ENCODE peak calls at places on chromosomes 11 and 22, in five cellular contexts. One of them, this sample, is unnamed.

GRCh38 chr11:116605543-116605942 is 167.2 kb downstream of the BUD13 start:
- DNase-seq in heart left ventricle: peak
- DNase-seq in tibial nerve: no peak
- DNase-seq in adrenal gland: peak
- DNase-seq in suprapubic skin: no peak
- DNase-seq in this sample: peak

GRCh38 chr22:19164425-19164824 is 14.1 kb downstream of the SLC25A1 start:
- DNase-seq in heart left ventricle: no peak
- DNase-seq in tibial nerve: no peak
- DNase-seq in adrenal gland: no peak
- DNase-seq in suprapubic skin: no peak
- DNase-seq in this sample: no peak

GRCh38 chr11:17498058-17498457 is 21.4 kb upstream of the ABCC8 start:
- DNase-seq in heart left ventricle: no peak
- DNase-seq in tibial nerve: no peak
- DNase-seq in adrenal gland: no peak
- DNase-seq in suprapubic skin: no peak
- DNase-seq in this sample: no peak

GRCh38 chr11:66408488-66409214 is 12.2 kb upstream of the NPAS4 start:
- DNase-seq in heart left ventricle: peak
- DNase-seq in tibial nerve: peak
- DNase-seq in adrenal gland: peak
- DNase-seq in suprapubic skin: peak
- DNase-seq in this sample: peak

GRCh38 chr11:72349616-72350218 is 84.6 kb downstream of the CLPB start:
- DNase-seq in heart left ventricle: peak
- DNase-seq in tibial nerve: no peak
- DNase-seq in adrenal gland: peak
- DNase-seq in suprapubic skin: no peak
- DNase-seq in this sample: no peak

GRCh38 chr11:20156280-20156875 is 3.9 kb downstream of the DBX1 start:
- DNase-seq in heart left ventricle: no peak
- DNase-seq in tibial nerve: no peak
- DNase-seq in adrenal gland: no peak
- DNase-seq in suprapubic skin: no peak
- DNase-seq in this sample: no peak

GRCh38 chr11:14578551-14578956 is 58.4 kb upstream of the PSMA1 start:
- DNase-seq in heart left ventricle: no peak
- DNase-seq in tibial nerve: no peak
- DNase-seq in adrenal gland: no peak
- DNase-seq in suprapubic skin: no peak
- DNase-seq in this sample: no peak

GRCh38 chr11:34339149-34340064 is 18.4 kb downstream of the ABTB2 start:
- DNase-seq in heart left ventricle: no peak
- DNase-seq in tibial nerve: no peak
- DNase-seq in adrenal gland: no peak
- DNase-seq in suprapubic skin: no peak
- DNase-seq in this sample: no peak

GRCh38 chr22:27605390-27605789 is 196.2 kb downstream of the MN1 start:
- DNase-seq in heart left ventricle: no peak
- DNase-seq in tibial nerve: no peak
- DNase-seq in adrenal gland: no peak
- DNase-seq in suprapubic skin: no peak
- DNase-seq in this sample: no peak

GRCh38 chr11:61297741-61298140 is 2.6 kb upstream of the VWCE start:
- DNase-seq in heart left ventricle: peak
- DNase-seq in tibial nerve: no peak
- DNase-seq in adrenal gland: peak
- DNase-seq in suprapubic skin: no peak
- DNase-seq in this sample: no peak

GRCh38 chr11:108645956-108646355 is 18.9 kb upstream of the DDX10 start:
- DNase-seq in heart left ventricle: no peak
- DNase-seq in tibial nerve: no peak
- DNase-seq in adrenal gland: no peak
- DNase-seq in suprapubic skin: no peak
- DNase-seq in this sample: no peak

GRCh38 chr11:108947654-108948570 is 283.0 kb downstream of the DDX10 start:
- DNase-seq in heart left ventricle: no peak
- DNase-seq in tibial nerve: no peak
- DNase-seq in adrenal gland: no peak
- DNase-seq in suprapubic skin: no peak
- DNase-seq in this sample: no peak

GRCh38 chr11:63536669-63537292 is at the start of gene PLAAT4:
- DNase-seq in heart left ventricle: peak
- DNase-seq in tibial nerve: no peak
- DNase-seq in adrenal gland: peak
- DNase-seq in suprapubic skin: no peak
- DNase-seq in this sample: peak

GRCh38 chr11:69923196-69923595 is 104.0 kb upstream of the FGF3 start:
- DNase-seq in heart left ventricle: peak
- DNase-seq in tibial nerve: no peak
- DNase-seq in adrenal gland: peak
- DNase-seq in suprapubic skin: peak
- DNase-seq in this sample: peak

GRCh38 chr22:23789121-23789520 is 2.4 kb downstream of the SMARCB1 start:
- DNase-seq in heart left ventricle: no peak
- DNase-seq in tibial nerve: no peak
- DNase-seq in adrenal gland: no peak
- DNase-seq in suprapubic skin: no peak
- DNase-seq in this sample: no peak

GRCh38 chr11:27497284-27497866 is 9.2 kb downstream of the LIN7C start:
- DNase-seq in heart left ventricle: no peak
- DNase-seq in tibial nerve: no peak
- DNase-seq in adrenal gland: no peak
- DNase-seq in suprapubic skin: no peak
- DNase-seq in this sample: no peak

GRCh38 chr11:11119917-11120316 is 233.1 kb downstream of the CSNK2A3 start:
- DNase-seq in heart left ventricle: no peak
- DNase-seq in tibial nerve: no peak
- DNase-seq in adrenal gland: no peak
- DNase-seq in suprapubic skin: no peak
- DNase-seq in this sample: no peak

GRCh38 chr11:17513853-17514252 is 30.4 kb downstream of the USH1C start:
- DNase-seq in heart left ventricle: no peak
- DNase-seq in tibial nerve: no peak
- DNase-seq in adrenal gland: peak
- DNase-seq in suprapubic skin: no peak
- DNase-seq in this sample: no peak

GRCh38 chr11:8239056-8239455 is 24.6 kb downstream of the LMO1 start:
- DNase-seq in heart left ventricle: no peak
- DNase-seq in tibial nerve: no peak
- DNase-seq in adrenal gland: no peak
- DNase-seq in suprapubic skin: no peak
- DNase-seq in this sample: no peak

GRCh38 chr11:86610559-86611341 is 61.7 kb downstream of the ME3 start:
- DNase-seq in heart left ventricle: peak
- DNase-seq in tibial nerve: no peak
- DNase-seq in adrenal gland: no peak
- DNase-seq in suprapubic skin: no peak
- DNase-seq in this sample: no peak

GRCh38 chr22:21567456-21568206 is at the start of gene UBE2L3:
- DNase-seq in heart left ventricle: peak
- DNase-seq in tibial nerve: peak
- DNase-seq in adrenal gland: peak
- DNase-seq in suprapubic skin: peak
- DNase-seq in this sample: peak
- TF ChIP-seq POLR2A in heart left ventricle: no peak
- TF ChIP-seq POLR2A in tibial nerve: peak
- TF ChIP-seq POLR2A in adrenal gland: peak
- TF ChIP-seq POLR2A in suprapubic skin: peak
- TF ChIP-seq POLR2A in this sample: no peak

GRCh38 chr11:118634435-118635236 is 27.2 kb downstream of the PHLDB1 start:
- DNase-seq in heart left ventricle: peak
- DNase-seq in tibial nerve: peak
- DNase-seq in adrenal gland: peak
- DNase-seq in suprapubic skin: no peak
- DNase-seq in this sample: no peak
- H3K4me3 ChIP-seq in heart left ventricle: peak
- H3K4me3 ChIP-seq in tibial nerve: peak
- H3K4me3 ChIP-seq in adrenal gland: no peak
- H3K4me3 ChIP-seq in suprapubic skin: peak
- H3K4me3 ChIP-seq in this sample: no peak

DNA sequence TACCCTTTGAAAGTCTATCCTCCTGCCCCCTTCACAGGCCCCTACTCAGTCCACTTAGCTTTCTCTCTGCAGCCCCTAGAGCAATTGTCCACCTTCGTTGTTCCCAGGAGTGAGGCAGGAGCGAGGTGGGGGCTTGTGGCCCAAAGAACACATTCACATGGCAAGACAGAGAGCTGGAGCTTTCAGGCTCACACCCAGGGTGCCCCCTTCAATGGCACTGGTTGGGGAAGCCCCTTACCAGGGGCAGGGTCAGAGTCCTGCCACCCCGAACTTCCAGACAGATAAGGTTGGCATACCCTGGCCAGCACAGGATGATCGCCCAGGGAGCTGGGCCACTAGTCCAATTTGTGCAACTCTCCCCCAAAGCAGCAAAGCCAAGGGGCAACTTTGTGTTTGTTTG is 6.2 kb upstream of the SLC5A4 start:
- DNase-seq in heart left ventricle: no peak
- DNase-seq in tibial nerve: no peak
- DNase-seq in adrenal gland: no peak
- DNase-seq in suprapubic skin: no peak
- DNase-seq in this sample: no peak
- TF ChIP-seq CTCF in heart left ventricle: no peak
- TF ChIP-seq CTCF in tibial nerve: no peak
- TF ChIP-seq CTCF in adrenal gland: no peak
- TF ChIP-seq CTCF in suprapubic skin: no peak
- TF ChIP-seq CTCF in this sample: no peak

GRCh38 chr11:810040-810567 is 337 bp downstream of the RPLP2 start:
- DNase-seq in heart left ventricle: no peak
- DNase-seq in tibial nerve: no peak
- DNase-seq in adrenal gland: peak
- DNase-seq in suprapubic skin: no peak
- DNase-seq in this sample: no peak

GRCh38 chr11:811446-812245 is 1.9 kb downstream of the RPLP2 start:
- DNase-seq in heart left ventricle: no peak
- DNase-seq in tibial nerve: no peak
- DNase-seq in adrenal gland: no peak
- DNase-seq in suprapubic skin: no peak
- DNase-seq in this sample: no peak

GRCh38 chr11:813037-813436 is 3.3 kb downstream of the RPLP2 start:
- DNase-seq in heart left ventricle: no peak
- DNase-seq in tibial nerve: no peak
- DNase-seq in adrenal gland: no peak
- DNase-seq in suprapubic skin: no peak
- DNase-seq in this sample: no peak

GRCh38 chr11:813440-814096 is 3.8 kb downstream of the RPLP2 start:
- DNase-seq in heart left ventricle: no peak
- DNase-seq in tibial nerve: no peak
- DNase-seq in adrenal gland: no peak
- DNase-seq in suprapubic skin: no peak
- DNase-seq in this sample: no peak

GRCh38 chr11:812390-812789 is 2.6 kb downstream of the RPLP2 start:
- DNase-seq in heart left ventricle: no peak
- DNase-seq in tibial nerve: no peak
- DNase-seq in adrenal gland: no peak
- DNase-seq in suprapubic skin: no peak
- DNase-seq in this sample: no peak
- TF ChIP-seq POLR2A in heart left ventricle: no peak
- TF ChIP-seq POLR2A in tibial nerve: no peak
- TF ChIP-seq POLR2A in adrenal gland: no peak
- TF ChIP-seq POLR2A in suprapubic skin: no peak
- TF ChIP-seq POLR2A in this sample: no peak

GRCh38 chr11:28520291-28520690 is 412.1 kb downstream of the METTL15 start:
- DNase-seq in heart left ventricle: no peak
- DNase-seq in tibial nerve: no peak
- DNase-seq in adrenal gland: no peak
- DNase-seq in suprapubic skin: no peak
- DNase-seq in this sample: no peak

GRCh38 chr11:28521075-28521474 is 412.9 kb downstream of the METTL15 start:
- DNase-seq in heart left ventricle: no peak
- DNase-seq in tibial nerve: no peak
- DNase-seq in adrenal gland: no peak
- DNase-seq in suprapubic skin: no peak
- DNase-seq in this sample: no peak

GRCh38 chr11:28517621-28518020 is 409.4 kb downstream of the METTL15 start:
- DNase-seq in heart left ventricle: no peak
- DNase-seq in tibial nerve: no peak
- DNase-seq in adrenal gland: no peak
- DNase-seq in suprapubic skin: no peak
- DNase-seq in this sample: no peak

GRCh38 chr11:28514391-28514790 is 406.2 kb downstream of the METTL15 start:
- DNase-seq in heart left ventricle: no peak
- DNase-seq in tibial nerve: no peak
- DNase-seq in adrenal gland: no peak
- DNase-seq in suprapubic skin: no peak
- DNase-seq in this sample: no peak

DNA sequence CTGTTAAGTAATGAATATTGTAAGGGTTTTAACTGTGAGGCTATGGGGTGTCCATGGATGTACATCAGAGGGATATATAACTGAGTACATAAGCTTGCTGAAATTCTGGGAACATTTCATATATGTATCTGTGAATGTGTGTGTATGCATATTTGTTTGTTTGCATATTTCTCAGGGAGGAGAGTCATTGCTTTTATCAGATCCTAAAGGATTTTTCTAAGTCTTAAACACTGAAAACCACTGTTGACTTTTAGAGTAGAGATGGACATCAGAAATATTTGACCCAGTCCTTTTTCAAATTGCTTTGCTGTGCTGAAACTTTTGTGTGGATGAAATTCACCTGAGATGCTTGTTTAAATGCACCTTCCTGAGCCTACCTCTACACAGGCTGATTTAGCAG is 410.6 kb downstream of the METTL15 start:
- DNase-seq in heart left ventricle: no peak
- DNase-seq in tibial nerve: no peak
- DNase-seq in adrenal gland: no peak
- DNase-seq in suprapubic skin: no peak
- DNase-seq in this sample: no peak
- H3K4me3 ChIP-seq in heart left ventricle: no peak
- H3K4me3 ChIP-seq in tibial nerve: no peak
- H3K4me3 ChIP-seq in adrenal gland: no peak
- H3K4me3 ChIP-seq in suprapubic skin: no peak
- H3K4me3 ChIP-seq in this sample: no peak

DNA sequence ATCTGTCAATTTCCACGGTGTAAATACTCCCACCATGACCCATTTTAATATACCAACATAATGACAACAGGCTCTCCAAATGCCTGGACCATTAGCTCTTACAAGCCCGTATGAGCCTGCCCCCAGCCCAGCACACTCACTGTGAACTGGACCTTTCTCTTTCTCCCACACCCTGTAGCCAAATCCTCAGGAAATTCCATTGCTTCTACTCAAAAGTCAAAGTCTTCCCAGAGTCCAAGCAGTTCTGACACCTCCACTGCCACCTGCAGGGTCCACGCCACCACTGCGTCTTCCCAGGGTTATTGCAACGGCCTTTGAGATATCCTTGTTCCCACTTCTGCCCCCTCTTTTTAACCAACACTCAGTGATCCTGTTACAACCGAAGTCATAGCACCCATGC is 110.1 kb upstream of the ASPHD2 start:
- DNase-seq in heart left ventricle: no peak
- DNase-seq in tibial nerve: no peak
- DNase-seq in adrenal gland: no peak
- DNase-seq in suprapubic skin: no peak
- DNase-seq in this sample: no peak
- TF ChIP-seq CTCF in heart left ventricle: no peak
- TF ChIP-seq CTCF in tibial nerve: no peak
- TF ChIP-seq CTCF in adrenal gland: no peak
- TF ChIP-seq CTCF in suprapubic skin: no peak
- TF ChIP-seq CTCF in this sample: no peak

GRCh38 chr22:37431811-37432707 is 4.8 kb upstream of the ELFN2 start:
- DNase-seq in heart left ventricle: no peak
- DNase-seq in tibial nerve: no peak
- DNase-seq in adrenal gland: no peak
- DNase-seq in suprapubic skin: no peak
- DNase-seq in this sample: no peak
- TF ChIP-seq POLR2A in heart left ventricle: no peak
- TF ChIP-seq POLR2A in tibial nerve: no peak
- TF ChIP-seq POLR2A in adrenal gland: no peak
- TF ChIP-seq POLR2A in suprapubic skin: no peak
- TF ChIP-seq POLR2A in this sample: no peak

This sample was measured in lower leg skin.